ENCODE peak calls at places on chromosomes 4 and X, in four cellular contexts. Q is K562, A is HepG2, D is H1. Z is an unnamed sample.

GRCh38 chr4:53674891-53675290 is 83.6 kb upstream of the LNX1 start:
- DNase-seq in Q (no peak), A (no peak), D (no peak), Z (no peak)

GRCh38 chr4:54902261-54902660 is 223.1 kb downstream of the KDR start:
- DNase-seq in Q (no peak), A (no peak), D (no peak), Z (no peak)

GRCh38 chrX:44267116-44267515 is 76.4 kb downstream of the EFHC2 start:
- DNase-seq in Q (no peak), A (no peak), D (no peak), Z (no peak)

GRCh38 chr4:122346503-122346902 is 32.3 kb upstream of the ADAD1 start:
- DNase-seq in Q (no peak), A (no peak), D (no peak), Z (no peak)

GRCh38 chr4:4667643-4668081 is 125.8 kb upstream of the STX18 start:
- DNase-seq in Q (no peak), A (no peak), D (no peak), Z (no peak)

GRCh38 chr4:123378794-123379193 is 17.8 kb upstream of the SPRY1 start:
- DNase-seq in Q (no peak), A (no peak), D (no peak), Z (no peak)

GRCh38 chr4:20043992-20044391 is 207.7 kb upstream of the SLIT2 start:
- DNase-seq in Q (no peak), A (no peak), D (no peak), Z (no peak)

GRCh38 chrX:13085533-13085932 is 41.1 kb upstream of the FAM9C start:
- DNase-seq in Q (no peak), A (no peak), D (no peak), Z (no peak)

GRCh38 chrX:9464435-9465371 is at the start of gene TBL1X:
- DNase-seq in Q (peak), A (peak), D (no peak), Z (no peak)

GRCh38 chr4:119581480-119581879 is 47.1 kb downstream of the PDE5A start:
- DNase-seq in Q (no peak), A (no peak), D (no peak), Z (no peak)

GRCh38 chrX:49155900-49156837 is 6.4 kb upstream of the MAGIX start:
- DNase-seq in Q (peak), A (no peak), D (no peak), Z (peak)

GRCh38 chrX:54181196-54181953 is 1.7 kb downstream of the FAM120C start:
- DNase-seq in Q (no peak), A (no peak), D (no peak), Z (no peak)

GRCh38 chr4:8069102-8069752 is 89.4 kb downstream of the ABLIM2 start:
- DNase-seq in Q (no peak), A (no peak), D (no peak), Z (no peak)

GRCh38 chrX:106874075-106874474 is 29.1 kb downstream of the RIPPLY1 start:
- DNase-seq in Q (peak), A (peak), D (no peak), Z (no peak)

GRCh38 chr4:85673540-85673939 is 198.6 kb downstream of the ARHGAP24 start:
- DNase-seq in Q (no peak), A (no peak), D (no peak), Z (no peak)
- H3K27ac ChIP-seq in Q (no peak), A (no peak), D (no peak), Z (no peak)

DNA sequence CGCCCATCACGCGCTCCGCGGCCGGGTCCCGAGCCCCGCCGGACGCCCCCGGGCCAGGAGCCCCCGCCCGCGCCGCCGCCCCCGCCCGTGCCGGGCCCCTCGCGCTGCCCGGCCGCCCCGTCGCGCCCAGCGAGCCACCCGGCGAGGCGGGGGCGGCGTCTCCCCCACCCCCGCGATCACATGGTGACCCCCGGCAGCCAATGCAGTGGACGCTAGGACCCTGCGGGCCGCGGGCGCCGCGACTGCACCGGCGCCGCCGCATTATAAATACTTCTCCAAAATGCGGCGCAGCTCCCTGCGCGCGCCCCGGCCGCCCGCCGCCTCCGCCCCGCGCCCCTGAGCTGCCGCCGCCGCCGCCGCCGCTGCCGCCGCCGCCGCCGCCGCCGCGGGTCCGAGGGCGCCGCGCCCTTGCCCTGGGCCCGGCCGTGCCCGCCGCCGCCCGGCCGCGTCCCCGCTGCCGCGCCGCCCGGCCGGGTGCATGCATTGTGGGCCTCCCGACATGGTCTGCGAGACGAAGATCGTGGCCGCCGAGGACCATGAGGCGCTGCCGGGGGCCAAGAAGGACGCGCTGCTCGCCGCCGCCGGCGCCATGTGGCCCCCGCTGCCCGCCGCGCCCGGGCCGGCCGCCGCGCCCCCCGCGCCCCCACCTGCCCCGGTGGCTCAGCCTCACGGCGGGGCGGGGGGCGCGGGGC is at the start of gene NAT8L:
- DNase-seq in Q (peak), A (no peak), D (no peak), Z (peak)
- TF ChIP-seq EZH2 in Q (no peak), A (no peak), D (no peak), Z (no peak)

GRCh38 chr4:149719357-149719756 is 96.3 kb downstream of the IQCM start:
- DNase-seq in Q (no peak), A (no peak), D (no peak), Z (no peak)

GRCh38 chr4:149715822-149716585 is 99.6 kb downstream of the IQCM start:
- DNase-seq in Q (no peak), A (no peak), D (no peak), Z (no peak)

GRCh38 chr4:149716728-149717127 is 98.9 kb downstream of the IQCM start:
- DNase-seq in Q (no peak), A (no peak), D (no peak), Z (no peak)

GRCh38 chr4:149719806-149720205 is 95.8 kb downstream of the IQCM start:
- DNase-seq in Q (no peak), A (no peak), D (no peak), Z (no peak)

GRCh38 chr4:149718500-149718899 is 97.1 kb downstream of the IQCM start:
- DNase-seq in Q (no peak), A (no peak), D (no peak), Z (no peak)
- TF ChIP-seq FOSL1 in Q (no peak), A (no peak), D (no peak), Z (no peak)

DNA sequence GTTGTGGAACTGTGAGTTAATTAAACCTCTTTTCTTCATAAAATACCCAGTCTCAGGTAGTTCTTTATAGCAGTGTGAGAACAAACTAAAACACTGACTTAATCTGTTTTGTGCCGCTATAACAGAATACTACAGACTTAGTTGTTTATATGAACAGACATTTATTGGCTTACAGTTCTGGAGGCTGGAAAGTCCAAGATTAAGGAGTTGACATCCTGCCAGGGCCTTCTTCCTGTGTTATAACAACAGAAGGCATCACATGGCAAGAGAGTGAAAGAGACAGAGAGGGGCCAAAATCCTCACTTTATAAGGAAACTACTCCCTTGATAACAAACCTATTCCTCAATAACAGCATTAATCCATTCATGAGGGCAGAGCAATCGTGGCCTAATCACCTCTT is 42.5 kb upstream of the KCNIP4 start:
- DNase-seq in Q (no peak), A (no peak), D (no peak), Z (no peak)
- H3K27ac ChIP-seq in Q (no peak), A (no peak), D (no peak), Z (no peak)

DNA sequence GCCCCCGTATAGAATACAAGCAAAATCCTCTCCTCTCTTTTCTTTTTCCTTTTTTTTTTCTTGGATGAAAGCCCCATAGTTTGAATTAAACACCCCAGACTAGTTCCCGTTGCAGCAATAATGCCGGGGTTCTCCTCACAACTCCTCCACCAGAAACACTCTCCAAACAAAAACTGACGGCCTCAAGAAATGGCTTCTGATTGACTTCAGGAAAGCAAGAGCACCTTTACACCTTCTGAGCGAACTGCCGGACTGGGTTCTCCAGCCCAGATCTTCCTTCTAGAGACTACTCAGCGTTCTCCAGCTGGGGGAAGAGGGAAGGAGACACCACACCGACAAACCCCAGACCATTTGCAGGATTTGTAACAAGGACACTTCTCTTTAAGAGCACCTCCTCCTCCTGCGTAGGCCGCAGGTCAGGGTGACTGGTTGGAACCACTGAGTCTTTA is 4.0 kb downstream of the HAND2 start:
- DNase-seq in Q (no peak), A (no peak), D (no peak), Z (no peak)
- TF ChIP-seq EZH2 in Q (no peak), A (no peak), D (peak), Z (no peak)